ENCODE peak calls at places on chromosome 19, in five cellular contexts. One of them, this sample, is unnamed.

GRCh38 chr19:42111811-42112210 is 20.4 kb downstream of the POU2F2 start:
- DNase-seq in stimulated activated CD8-positive, alpha-beta memory T cell treated with anti-CD3 and anti-CD28 coated beads, Interleukin-4, amount 100 ng/mL, for 4 hours: no peak
- DNase-seq in GM06990: no peak
- DNase-seq in naive thymus-derived CD8-positive, alpha-beta T cell: no peak
- DNase-seq in foreskin fibroblast: peak
- DNase-seq in this sample: no peak

GRCh38 chr19:14554382-14554812 is 17.5 kb downstream of the NDUFB7 start:
- DNase-seq in naive thymus-derived CD8-positive, alpha-beta T cell: no peak
- DNase-seq in stimulated activated CD8-positive, alpha-beta memory T cell treated with anti-CD3 and anti-CD28 coated beads, Interleukin-4, amount 100 ng/mL, for 4 hours: no peak
- DNase-seq in foreskin fibroblast: no peak
- DNase-seq in GM06990: no peak
- DNase-seq in this sample: no peak

GRCh38 chr19:58399903-58400637 is 4.6 kb downstream of the RNF225 start:
- DNase-seq in GM06990: no peak
- DNase-seq in naive thymus-derived CD8-positive, alpha-beta T cell: no peak
- DNase-seq in foreskin fibroblast: peak
- DNase-seq in stimulated activated CD8-positive, alpha-beta memory T cell treated with anti-CD3 and anti-CD28 coated beads, Interleukin-4, amount 100 ng/mL, for 4 hours: no peak
- DNase-seq in this sample: no peak

GRCh38 chr19:29067831-29068230 is 145.1 kb downstream of the UQCRFS1 start:
- DNase-seq in stimulated activated CD8-positive, alpha-beta memory T cell treated with anti-CD3 and anti-CD28 coated beads, Interleukin-4, amount 100 ng/mL, for 4 hours: no peak
- DNase-seq in foreskin fibroblast: no peak
- DNase-seq in naive thymus-derived CD8-positive, alpha-beta T cell: no peak
- DNase-seq in GM06990: no peak
- DNase-seq in this sample: no peak

GRCh38 chr19:51796195-51796679 is 1.3 kb downstream of the FPR3 start:
- DNase-seq in stimulated activated CD8-positive, alpha-beta memory T cell treated with anti-CD3 and anti-CD28 coated beads, Interleukin-4, amount 100 ng/mL, for 4 hours: no peak
- DNase-seq in GM06990: no peak
- DNase-seq in naive thymus-derived CD8-positive, alpha-beta T cell: no peak
- DNase-seq in foreskin fibroblast: no peak
- DNase-seq in this sample: no peak

GRCh38 chr19:2800506-2800905 is 15.2 kb downstream of the THOP1 start:
- DNase-seq in foreskin fibroblast: no peak
- DNase-seq in naive thymus-derived CD8-positive, alpha-beta T cell: no peak
- DNase-seq in stimulated activated CD8-positive, alpha-beta memory T cell treated with anti-CD3 and anti-CD28 coated beads, Interleukin-4, amount 100 ng/mL, for 4 hours: no peak
- DNase-seq in GM06990: no peak
- DNase-seq in this sample: no peak

GRCh38 chr19:33429891-33430673 is 56.6 kb downstream of the CEBPG start:
- DNase-seq in naive thymus-derived CD8-positive, alpha-beta T cell: peak
- DNase-seq in stimulated activated CD8-positive, alpha-beta memory T cell treated with anti-CD3 and anti-CD28 coated beads, Interleukin-4, amount 100 ng/mL, for 4 hours: no peak
- DNase-seq in GM06990: no peak
- DNase-seq in foreskin fibroblast: no peak
- DNase-seq in this sample: no peak

GRCh38 chr19:18440421-18440877 is 2.5 kb upstream of the ISYNA1 start:
- DNase-seq in naive thymus-derived CD8-positive, alpha-beta T cell: no peak
- DNase-seq in stimulated activated CD8-positive, alpha-beta memory T cell treated with anti-CD3 and anti-CD28 coated beads, Interleukin-4, amount 100 ng/mL, for 4 hours: no peak
- DNase-seq in GM06990: no peak
- DNase-seq in foreskin fibroblast: no peak
- DNase-seq in this sample: no peak

GRCh38 chr19:29806098-29806866 is 5.5 kb upstream of the CCNE1 start:
- DNase-seq in foreskin fibroblast: peak
- DNase-seq in GM06990: no peak
- DNase-seq in stimulated activated CD8-positive, alpha-beta memory T cell treated with anti-CD3 and anti-CD28 coated beads, Interleukin-4, amount 100 ng/mL, for 4 hours: no peak
- DNase-seq in naive thymus-derived CD8-positive, alpha-beta T cell: peak
- DNase-seq in this sample: no peak

GRCh38 chr19:30446844-30447243 is 74.7 kb downstream of the ZNF536 start:
- DNase-seq in stimulated activated CD8-positive, alpha-beta memory T cell treated with anti-CD3 and anti-CD28 coated beads, Interleukin-4, amount 100 ng/mL, for 4 hours: no peak
- DNase-seq in GM06990: no peak
- DNase-seq in foreskin fibroblast: no peak
- DNase-seq in naive thymus-derived CD8-positive, alpha-beta T cell: no peak
- DNase-seq in this sample: no peak

GRCh38 chr19:40610396-40611064 is 9.4 kb downstream of the LTBP4 start:
- DNase-seq in foreskin fibroblast: peak
- DNase-seq in naive thymus-derived CD8-positive, alpha-beta T cell: peak
- DNase-seq in stimulated activated CD8-positive, alpha-beta memory T cell treated with anti-CD3 and anti-CD28 coated beads, Interleukin-4, amount 100 ng/mL, for 4 hours: no peak
- DNase-seq in GM06990: peak
- DNase-seq in this sample: peak

GRCh38 chr19:6376512-6377193 is 920 bp upstream of the PSPN start:
- DNase-seq in stimulated activated CD8-positive, alpha-beta memory T cell treated with anti-CD3 and anti-CD28 coated beads, Interleukin-4, amount 100 ng/mL, for 4 hours: no peak
- DNase-seq in naive thymus-derived CD8-positive, alpha-beta T cell: no peak
- DNase-seq in GM06990: no peak
- DNase-seq in foreskin fibroblast: peak
- DNase-seq in this sample: no peak

GRCh38 chr19:1591421-1592022 is 1.1 kb downstream of the MBD3 start:
- DNase-seq in foreskin fibroblast: peak
- DNase-seq in GM06990: peak
- DNase-seq in naive thymus-derived CD8-positive, alpha-beta T cell: no peak
- DNase-seq in stimulated activated CD8-positive, alpha-beta memory T cell treated with anti-CD3 and anti-CD28 coated beads, Interleukin-4, amount 100 ng/mL, for 4 hours: no peak
- DNase-seq in this sample: peak

GRCh38 chr19:40322271-40322610 is 26.0 kb downstream of the C19orf47 start:
- DNase-seq in stimulated activated CD8-positive, alpha-beta memory T cell treated with anti-CD3 and anti-CD28 coated beads, Interleukin-4, amount 100 ng/mL, for 4 hours: no peak
- DNase-seq in foreskin fibroblast: no peak
- DNase-seq in naive thymus-derived CD8-positive, alpha-beta T cell: no peak
- DNase-seq in GM06990: no peak
- DNase-seq in this sample: no peak

GRCh38 chr19:30314056-30314804 is 58.0 kb upstream of the ZNF536 start:
- DNase-seq in stimulated activated CD8-positive, alpha-beta memory T cell treated with anti-CD3 and anti-CD28 coated beads, Interleukin-4, amount 100 ng/mL, for 4 hours: no peak
- DNase-seq in foreskin fibroblast: no peak
- DNase-seq in naive thymus-derived CD8-positive, alpha-beta T cell: no peak
- DNase-seq in GM06990: no peak
- DNase-seq in this sample: no peak

GRCh38 chr19:49560358-49560900 is 19.9 kb downstream of the NOSIP start:
- DNase-seq in GM06990: no peak
- DNase-seq in stimulated activated CD8-positive, alpha-beta memory T cell treated with anti-CD3 and anti-CD28 coated beads, Interleukin-4, amount 100 ng/mL, for 4 hours: no peak
- DNase-seq in foreskin fibroblast: no peak
- DNase-seq in naive thymus-derived CD8-positive, alpha-beta T cell: peak
- DNase-seq in this sample: peak

GRCh38 chr19:53517114-53517741 is 20.7 kb upstream of the ZNF331 start:
- DNase-seq in GM06990: no peak
- DNase-seq in foreskin fibroblast: no peak
- DNase-seq in naive thymus-derived CD8-positive, alpha-beta T cell: no peak
- DNase-seq in stimulated activated CD8-positive, alpha-beta memory T cell treated with anti-CD3 and anti-CD28 coated beads, Interleukin-4, amount 100 ng/mL, for 4 hours: no peak
- DNase-seq in this sample: no peak

GRCh38 chr19:4052114-4052992 is 14.3 kb downstream of the ZBTB7A start:
- DNase-seq in stimulated activated CD8-positive, alpha-beta memory T cell treated with anti-CD3 and anti-CD28 coated beads, Interleukin-4, amount 100 ng/mL, for 4 hours: no peak
- DNase-seq in foreskin fibroblast: peak
- DNase-seq in GM06990: no peak
- DNase-seq in naive thymus-derived CD8-positive, alpha-beta T cell: no peak
- DNase-seq in this sample: no peak

GRCh38 chr19:12202250-12202649 is 39.4 kb downstream of the ZNF136 start:
- DNase-seq in stimulated activated CD8-positive, alpha-beta memory T cell treated with anti-CD3 and anti-CD28 coated beads, Interleukin-4, amount 100 ng/mL, for 4 hours: no peak
- DNase-seq in GM06990: no peak
- DNase-seq in naive thymus-derived CD8-positive, alpha-beta T cell: peak
- DNase-seq in foreskin fibroblast: peak
- DNase-seq in this sample: peak

This sample was measured in naive B cell.